ENCODE peak calls at places on chromosome 15, in five cellular contexts. K is WTC11, T is HepG2, F is GM12878, I is K562. P is an unnamed sample.

GRCh38 chr15:82178061-82178460 is 84.5 kb downstream of the EFL1 start:
- DNase-seq in K (no peak), T (no peak), F (no peak), I (no peak), P (peak; percentile 13)

GRCh38 chr15:28082891-28083688 is 16.0 kb downstream of the OCA2 start:
- DNase-seq in K (no peak), T (peak; percentile 76), F (no peak), I (no peak), P (no peak)

GRCh38 chr15:90165659-90166489 is 35.3 kb upstream of the SEMA4B start:
- DNase-seq in K (peak; percentile 25), T (peak; percentile 95), F (peak; percentile 64), I (peak; percentile 78), P (peak; percentile 100)

GRCh38 chr15:100703032-100703578 is 100.7 kb downstream of the ASB7 start:
- DNase-seq in K (no peak), T (no peak), F (peak; percentile 84), I (peak; percentile 73), P (peak; percentile 41)

GRCh38 chr15:63157891-63158431 is 684 bp upstream of the RPS27L start:
- DNase-seq in K (no peak), T (peak; percentile 70), F (no peak), I (peak; percentile 51), P (peak; percentile 87)

GRCh38 chr15:32649336-32649735 is 7.8 kb downstream of the SCG5 start:
- DNase-seq in K (no peak), T (peak; percentile 63), F (no peak), I (peak; percentile 29), P (peak; percentile 63)

GRCh38 chr15:92394327-92395175 is 870 bp downstream of the ST8SIA2 start:
- DNase-seq in K (peak; percentile 53), T (no peak), F (no peak), I (no peak), P (no peak)

GRCh38 chr15:63466378-63467192 is 37.8 kb upstream of the USP3 start:
- DNase-seq in K (peak; percentile 34), T (peak; percentile 66), F (no peak), I (peak; percentile 71), P (peak; percentile 88)

GRCh38 chr15:43244092-43244491 is 22.6 kb downstream of the TGM5 start:
- DNase-seq in K (no peak), T (no peak), F (no peak), I (no peak), P (no peak)

GRCh38 chr15:80906159-80906775 is 83.4 kb downstream of the MESD start:
- DNase-seq in K (no peak), T (peak; percentile 44), F (no peak), I (no peak), P (no peak)

GRCh38 chr15:89401636-89402252 is 67.1 kb upstream of the POLG start:
- DNase-seq in K (no peak), T (no peak), F (no peak), I (no peak), P (peak; percentile 53)

GRCh38 chr15:65189102-65189740 is 4.1 kb upstream of the CLPX start:
- DNase-seq in K (peak; percentile 54), T (peak; percentile 54), F (no peak), I (peak; percentile 49), P (peak; percentile 74)

GRCh38 chr15:43880406-43881184 is 53.8 kb downstream of the WDR76 start:
- DNase-seq in K (no peak), T (no peak), F (no peak), I (no peak), P (no peak)

GRCh38 chr15:79475312-79475711 is 43.2 kb downstream of the MINAR1 start:
- DNase-seq in K (no peak), T (no peak), F (no peak), I (no peak), P (no peak)

GRCh38 chr15:22913646-22914380 is 66.4 kb downstream of the CYFIP1 start:
- DNase-seq in K (no peak), T (no peak), F (no peak), I (no peak), P (no peak)

GRCh38 chr15:34239151-34239761 is 14.4 kb downstream of the EMC4 start:
- DNase-seq in K (no peak), T (peak; percentile 6), F (no peak), I (peak; percentile 19), P (peak; percentile 68)

GRCh38 chr15:70051948-70052633 is 45.6 kb downstream of the TLE3 start:
- DNase-seq in K (no peak), T (no peak), F (no peak), I (no peak), P (no peak)

GRCh38 chr15:68991723-68992122 is 22.8 kb upstream of the NOX5 start:
- DNase-seq in K (no peak), T (no peak), F (no peak), I (peak; percentile 55), P (no peak)

GRCh38 chr15:91890614-91891013 is 37.1 kb downstream of the SLCO3A1 start:
- DNase-seq in K (no peak), T (no peak), F (no peak), I (no peak), P (peak; percentile 62)

GRCh38 chr15:38528279-38528678 is 36.3 kb downstream of the RASGRP1 start:
- DNase-seq in K (no peak), T (no peak), F (no peak), I (no peak), P (no peak)

GRCh38 chr15:56967336-56967735 is 48.9 kb downstream of the TCF12 start:
- DNase-seq in K (no peak), T (no peak), F (no peak), I (no peak), P (no peak)

GRCh38 chr15:44585633-44586032 is 48.7 kb downstream of the EIF3J start:
- DNase-seq in K (no peak), T (no peak), F (no peak), I (no peak), P (no peak)

GRCh38 chr15:40567111-40567510 is 2.0 kb upstream of the RPUSD2 start:
- DNase-seq in K (peak; percentile 36), T (peak; percentile 58), F (no peak), I (peak; percentile 24), P (no peak)

GRCh38 chr15:71044006-71044405 is 71.3 kb upstream of the THSD4 start:
- DNase-seq in K (no peak), T (no peak), F (no peak), I (no peak), P (no peak)

GRCh38 chr15:100343251-100343650 is 1.5 kb upstream of the ADAMTS17 start:
- DNase-seq in K (no peak), T (no peak), F (no peak), I (no peak), P (no peak)

GRCh38 chr15:99121207-99121606 is 16.3 kb downstream of the SYNM start:
- DNase-seq in K (no peak), T (no peak), F (no peak), I (no peak), P (no peak)

DNA sequence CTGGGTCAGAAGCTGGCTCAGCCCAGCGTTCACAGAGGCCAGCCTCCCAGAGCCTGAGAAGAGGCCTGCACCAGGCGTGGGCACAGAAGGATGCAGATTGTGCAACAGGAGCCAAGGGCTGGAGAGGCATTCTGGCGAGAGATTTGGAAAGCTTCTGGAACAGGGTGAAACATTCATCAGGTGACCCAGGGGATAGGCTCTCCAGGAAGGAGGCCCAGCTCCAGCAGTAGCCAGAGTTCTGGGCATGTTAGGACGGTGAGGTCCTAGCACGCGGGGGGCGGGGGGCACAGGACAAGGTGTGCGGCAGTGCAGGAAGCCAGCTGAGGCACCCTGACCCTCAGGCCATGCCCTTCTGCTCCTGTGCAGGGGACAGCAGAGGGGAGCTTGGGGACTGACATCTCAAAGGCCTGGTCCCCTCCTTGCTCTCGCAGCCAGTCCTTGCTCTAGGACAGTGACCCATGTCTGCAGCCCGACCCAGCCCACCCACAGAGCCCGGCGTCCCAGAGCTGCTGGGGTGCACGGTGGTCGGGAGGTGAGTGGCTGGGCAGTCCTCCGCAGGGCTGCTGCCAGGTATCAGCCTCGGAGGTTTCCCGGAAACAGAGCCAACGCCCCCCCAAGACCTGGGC is 111.7 kb upstream of the KLF13 start:
- DNase-seq in K (no peak), T (no peak), F (no peak), I (no peak), P (no peak)
- TF ChIP-seq ESRRA in K (no peak), T (no peak), F (no peak), I (no peak), P (no peak)

GRCh38 chr15:29133791-29134190 is 135.8 kb downstream of the NSMCE3 start:
- DNase-seq in K (no peak), T (no peak), F (no peak), I (no peak), P (no peak)

GRCh38 chr15:29131336-29132109 is 138.1 kb downstream of the NSMCE3 start:
- DNase-seq in K (no peak), T (no peak), F (no peak), I (no peak), P (no peak)

GRCh38 chr15:29132110-29132420 is 137.6 kb downstream of the NSMCE3 start:
- DNase-seq in K (no peak), T (no peak), F (no peak), I (no peak), P (no peak)

GRCh38 chr15:29133321-29133720 is 136.3 kb downstream of the NSMCE3 start:
- DNase-seq in K (no peak), T (no peak), F (no peak), I (no peak), P (no peak)

DNA sequence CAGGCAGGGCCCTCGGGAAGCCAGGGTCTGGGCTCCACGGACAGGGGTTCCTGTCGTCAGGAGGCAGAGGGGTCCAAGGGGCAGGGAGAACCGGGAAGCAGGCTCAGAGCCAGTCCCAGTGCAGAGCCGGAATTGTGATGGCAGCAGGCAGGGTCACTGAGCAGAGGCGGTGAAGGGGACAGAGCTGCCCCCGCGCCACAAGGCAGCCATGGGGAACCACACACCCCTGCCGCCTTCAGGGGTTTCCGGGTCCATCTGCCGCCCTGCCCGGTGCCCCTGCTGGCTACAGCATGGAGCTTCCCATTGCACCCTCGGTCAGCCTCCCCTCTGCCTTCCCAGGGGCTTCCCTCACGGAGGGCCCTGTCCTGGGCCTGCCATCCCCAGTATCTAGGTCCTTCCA is 136.8 kb downstream of the NSMCE3 start:
- DNase-seq in K (no peak), T (no peak), F (no peak), I (no peak), P (no peak)
- TF ChIP-seq ESRRA in K (no peak), T (no peak), F (no peak), I (no peak), P (no peak)

DNA sequence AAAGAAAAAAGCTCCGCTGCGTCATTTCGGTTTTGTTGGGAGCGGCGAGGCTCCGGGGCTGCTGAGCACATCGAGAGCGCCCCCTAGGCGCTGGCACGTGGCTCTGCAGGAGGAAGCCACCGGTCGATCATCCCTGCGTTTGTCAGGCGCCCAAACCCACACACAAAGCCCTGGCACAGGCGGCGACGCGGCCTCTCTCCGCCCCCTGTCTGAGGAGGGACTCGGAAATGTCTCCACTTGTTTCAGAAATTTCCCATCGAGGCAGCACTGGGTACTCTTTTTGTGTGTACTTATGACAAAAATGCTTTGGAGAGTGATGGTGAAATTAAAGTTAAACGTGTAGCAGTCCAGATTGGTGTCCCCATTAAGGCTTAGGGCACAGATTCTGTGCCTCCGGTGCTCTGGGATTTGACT is 407.3 kb upstream of the ONECUT1 start:
- DNase-seq in K (peak; percentile 84), T (peak; percentile 44), F (no peak), I (peak; percentile 65), P (peak; percentile 69)
- TF ChIP-seq ESRRA in K (no peak), T (no peak), F (no peak), I (no peak), P (no peak)

DNA sequence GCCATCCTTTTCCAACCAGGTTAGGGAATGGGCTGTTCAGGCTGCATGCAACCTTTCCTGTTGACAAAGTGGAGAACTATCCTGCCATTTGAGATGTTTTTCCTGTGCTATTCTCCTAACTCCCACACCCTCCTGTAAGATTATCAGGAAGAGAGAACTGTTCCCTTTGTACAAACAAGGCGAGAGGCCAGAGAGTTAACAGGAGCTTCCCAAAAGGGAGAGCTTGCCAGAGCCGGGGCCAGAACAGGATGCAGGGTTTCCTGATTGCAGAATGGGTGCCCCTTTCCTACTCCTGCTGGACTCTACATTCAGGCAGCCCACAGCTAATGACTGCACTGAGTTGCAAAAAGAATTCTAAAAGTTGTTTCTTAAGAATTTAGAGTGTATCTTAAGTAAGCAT is 17.1 kb downstream of the PML start:
- DNase-seq in K (no peak), T (no peak), F (no peak), I (no peak), P (no peak)
- TF ChIP-seq ESRRA in K (no peak), T (no peak), F (no peak), I (no peak), P (no peak)